ENCODE peak calls at places on chromosomes 16 and 17, in five cellular contexts. I is colonic mucosa; Q is A549; A is left ventricle myocardium inferior; V is effector memory CD4-positive, alpha-beta T cell. D is an unnamed sample. For H3K4me1, the result is how much of the 10 kb centered on the place peaks cover.

GRCh38 chr17:78829477-78829876 is 11.1 kb downstream of the USP36 start:
- DNase-seq in V (no peak), A (no peak), Q (no peak), I (no peak), D (no peak)

GRCh38 chr17:21453144-21453982 is 77.2 kb downstream of the KCNJ12 start:
- DNase-seq in I (no peak), V (no peak), A (no peak), Q (no peak), D (no peak)

GRCh38 chr16:67268136-67268579 is 11.2 kb upstream of the PLEKHG4 start:
- DNase-seq in V (no peak), Q (peak), I (no peak), A (peak), D (peak)

GRCh38 chr17:50954641-50955121 is 88.5 kb upstream of the TOB1 start:
- DNase-seq in Q (no peak), V (no peak), A (no peak), I (no peak), D (no peak)

GRCh38 chr17:76296186-76296585 is 11.9 kb downstream of the QRICH2 start:
- DNase-seq in Q (no peak), A (no peak), I (no peak), V (no peak), D (no peak)

GRCh38 chr16:71923941-71924690 is 28.8 kb downstream of the IST1 start:
- DNase-seq in Q (no peak), A (no peak), V (no peak), I (no peak), D (no peak)

GRCh38 chr16:3215601-3216262 is 19.2 kb downstream of the ZNF200 start:
- DNase-seq in A (no peak), V (no peak), I (no peak), Q (no peak), D (no peak)

GRCh38 chr17:78120971-78121800 is 7.4 kb downstream of the TMC6 start:
- DNase-seq in Q (no peak), I (no peak), A (no peak), V (no peak), D (peak)

GRCh38 chr16:2462031-2462866 is 2.3 kb downstream of the TEDC2 start:
- DNase-seq in V (no peak), I (no peak), Q (no peak), A (no peak), D (no peak)

GRCh38 chr16:28264656-28265055 is 27.7 kb upstream of the SBK1 start:
- DNase-seq in I (peak), Q (peak), V (no peak), A (no peak), D (no peak)

GRCh38 chr17:49681336-49681735 is 3.4 kb upstream of the SPOP start:
- DNase-seq in V (no peak), Q (no peak), I (no peak), A (no peak), D (no peak)

GRCh38 chr16:81487301-81487720 is 42.7 kb downstream of the CMIP start:
- DNase-seq in Q (no peak), I (no peak), V (no peak), A (no peak), D (no peak)

GRCh38 chr17:37818689-37819088 is 73.8 kb upstream of the HNF1B start:
- DNase-seq in Q (peak), A (no peak), I (peak), V (no peak), D (no peak)

GRCh38 chr17:21513012-21513570 is 136.9 kb downstream of the KCNJ12 start:
- DNase-seq in V (peak), A (peak), Q (peak), I (peak), D (peak)

GRCh38 chr16:49442805-49443204 is 69.2 kb downstream of the C16orf78 start:
- DNase-seq in A (no peak), Q (no peak), I (no peak), V (no peak), D (no peak)

GRCh38 chr16:80084614-80085013 is 456.2 kb upstream of the DYNLRB2 start:
- DNase-seq in Q (peak), I (peak), A (peak), V (no peak), D (peak)

GRCh38 chr17:52049051-52049450 is 109.5 kb downstream of the CA10 start:
- DNase-seq in I (no peak), Q (no peak), V (no peak), A (no peak), D (no peak)

GRCh38 chr16:69937465-69937951 is 13.6 kb upstream of the CLEC18A start:
- DNase-seq in Q (peak), A (no peak), I (no peak), V (no peak), D (no peak)

GRCh38 chr16:50667497-50668367 is 13.4 kb downstream of the SNX20 start:
- DNase-seq in I (no peak), A (no peak), Q (no peak), V (no peak), D (no peak)

GRCh38 chr17:16215965-16216316 is 607 bp upstream of the NCOR1 start:
- DNase-seq in V (no peak), A (no peak), I (peak), Q (no peak), D (no peak)

GRCh38 chr16:70430667-70431536 is 8.0 kb downstream of the ST3GAL2 start:
- DNase-seq in Q (no peak), I (no peak), V (peak), A (no peak), D (peak)

GRCh38 chr17:82021728-82022309 is 859 bp downstream of the CENPX start:
- DNase-seq in A (no peak), I (peak), Q (no peak), V (no peak), D (no peak)

GRCh38 chr17:10384175-10384574 is 11.4 kb upstream of the MYH13 start:
- DNase-seq in V (no peak), A (no peak), I (no peak), Q (no peak), D (no peak)

GRCh38 chr17:5706835-5707234 is 122.5 kb upstream of the NLRP1 start:
- DNase-seq in A (peak), Q (peak), V (peak), I (peak), D (peak)

GRCh38 chr16:27969574-27969973 is 93.9 kb downstream of the GSG1L start:
- DNase-seq in A (no peak), Q (no peak), I (no peak), V (no peak), D (no peak)

GRCh38 chr17:56599093-56599492 is 5.6 kb downstream of the NOG start:
- DNase-seq in A (no peak), I (no peak), Q (no peak), V (no peak), D (no peak)

GRCh38 chr17:56185905-56186783 is 32.9 kb downstream of the ANKFN1 start:
- DNase-seq in Q (no peak), A (no peak), I (no peak), V (no peak), D (no peak)

GRCh38 chr17:56935461-56935860 is 21.6 kb upstream of the TRIM25 start:
- DNase-seq in A (no peak), Q (no peak), I (no peak), V (no peak), D (no peak)

GRCh38 chr17:6936370-6937028 is 59.4 kb upstream of the ALOX12 start:
- DNase-seq in V (no peak), I (peak), Q (no peak), A (no peak), D (no peak)

GRCh38 chr16:81445926-81446317 is 1.3 kb downstream of the CMIP start:
- DNase-seq in V (no peak), Q (no peak), A (no peak), I (peak), D (no peak)

GRCh38 chr16:68273459-68273858 is 9.1 kb downstream of the SLC7A6 start:
- DNase-seq in V (no peak), I (no peak), Q (no peak), A (no peak), D (no peak)

GRCh38 chr16:68275611-68276191 is 11.4 kb downstream of the SLC7A6 start:
- DNase-seq in A (no peak), Q (no peak), I (no peak), V (peak), D (no peak)

GRCh38 chr16:68276223-68276622 is 11.9 kb downstream of the SLC7A6 start:
- DNase-seq in A (no peak), Q (no peak), V (no peak), I (no peak), D (no peak)

GRCh38 chr16:68273896-68274295 is 9.6 kb downstream of the SLC7A6 start:
- DNase-seq in A (no peak), Q (no peak), I (no peak), V (no peak), D (no peak)

DNA sequence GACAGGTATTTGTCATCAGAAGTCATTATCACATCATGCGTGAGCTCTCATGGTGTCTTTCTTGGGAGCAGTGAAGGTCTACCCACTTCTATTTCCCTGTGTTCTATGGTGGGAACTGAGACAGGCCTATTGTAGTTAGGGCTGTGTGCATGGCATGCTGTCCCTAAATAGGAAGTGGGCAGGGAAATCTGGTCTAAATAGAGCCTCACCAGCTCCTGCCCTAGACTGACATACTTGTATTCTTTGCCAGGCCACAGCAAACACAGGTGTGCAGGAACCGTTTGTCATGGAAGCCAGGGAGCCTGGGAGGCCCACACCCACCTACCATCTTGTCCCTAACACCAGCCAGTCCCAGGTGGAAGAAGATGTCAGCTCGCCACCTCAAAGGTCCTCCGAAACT is 10.1 kb downstream of the SLC7A6 start:
- DNase-seq in A (no peak), I (no peak), V (no peak), Q (no peak), D (no peak)
- H3K4me3 ChIP-seq in A (peak), I (no peak), V (no peak), Q (no peak), D (no peak)

GRCh38 chr16:57473176-57473840 is 10.8 kb downstream of the POLR2C start:
- DNase-seq in V (no peak), A (no peak), I (no peak), Q (no peak), D (no peak)

GRCh38 chr16:57476546-57477410 is 9.5 kb downstream of the DOK4 start:
- DNase-seq in V (no peak), A (no peak), Q (no peak), I (no peak), D (no peak)

GRCh38 chr16:57475711-57476339 is 10.5 kb downstream of the DOK4 start:
- DNase-seq in I (no peak), Q (peak), A (no peak), V (peak), D (no peak)

GRCh38 chr16:57473906-57474305 is 11.4 kb downstream of the POLR2C start:
- DNase-seq in A (no peak), V (no peak), Q (no peak), I (no peak), D (no peak)

GRCh38 chr16:57474671-57475661 is 11.3 kb downstream of the DOK4 start:
- DNase-seq in I (no peak), Q (no peak), V (no peak), A (no peak), D (no peak)
- H3K4me1 ChIP-seq in I (under half), Q (half or more), V (under half), A (half or more), D (under half)

GRCh38 chr17:27809555-27809954 is 9.2 kb upstream of the NOS2 start:
- DNase-seq in V (no peak), A (no peak), Q (no peak), I (no peak), D (no peak)

GRCh38 chr17:27808629-27809028 is 8.3 kb upstream of the NOS2 start:
- DNase-seq in V (no peak), I (no peak), A (no peak), Q (no peak), D (no peak)

GRCh38 chr17:27810211-27810901 is 10.0 kb upstream of the NOS2 start:
- DNase-seq in V (no peak), A (no peak), I (no peak), Q (no peak), D (no peak)

GRCh38 chr17:27805520-27806146 is 5.3 kb upstream of the NOS2 start:
- DNase-seq in A (peak), Q (peak), V (peak), I (peak), D (peak)

DNA sequence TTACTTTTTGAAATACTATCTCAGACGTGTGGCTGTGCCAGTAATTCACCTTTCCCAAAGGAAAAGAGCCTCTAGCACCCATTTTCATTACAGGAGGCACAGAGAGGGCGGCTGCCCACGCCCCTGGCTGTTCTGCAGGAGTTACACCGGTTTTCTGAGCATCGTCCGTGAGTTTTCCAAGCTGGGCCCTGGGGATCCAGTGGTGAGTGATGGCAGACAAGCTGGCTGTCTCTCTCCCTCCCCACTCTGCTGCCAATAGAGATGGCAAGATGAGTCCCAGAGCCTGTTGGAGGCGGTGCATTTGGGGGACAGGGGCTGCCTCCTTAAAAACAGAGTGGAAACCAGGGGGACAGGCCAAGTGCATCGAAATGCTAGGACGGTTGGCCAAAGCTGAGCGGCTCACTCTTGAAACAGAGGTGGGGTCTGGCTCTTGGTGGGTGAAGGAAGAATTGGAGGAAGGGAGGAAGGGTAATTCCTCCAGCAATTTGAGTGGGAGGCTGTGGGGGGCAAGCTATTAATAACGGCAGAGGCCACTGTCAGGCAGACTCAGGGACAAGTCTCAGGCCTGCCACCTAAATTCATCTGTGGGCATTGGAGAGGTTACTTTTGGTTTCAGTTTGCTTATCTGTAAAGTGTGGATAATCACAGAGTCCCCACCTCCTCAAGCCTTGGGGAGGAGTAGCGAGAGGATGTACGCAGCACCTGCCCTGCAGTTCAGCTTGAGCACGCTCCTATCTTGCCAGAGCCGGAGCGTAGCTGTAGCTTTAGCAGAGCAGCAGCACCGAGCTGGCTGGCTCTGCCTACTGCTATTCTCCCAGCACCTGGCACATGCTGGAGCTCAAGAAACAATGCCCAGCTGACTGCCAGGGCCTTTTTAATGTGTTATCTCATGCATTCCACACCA is 7.5 kb upstream of the NOS2 start:
- DNase-seq in I (peak), Q (no peak), A (no peak), V (peak), D (no peak)
- H3K4me3 ChIP-seq in I (peak), Q (no peak), A (peak), V (peak), D (no peak)

GRCh38 chr17:36209575-36209974 is 1.3 kb upstream of the CCL4L2 start:
- DNase-seq in I (no peak), A (no peak), V (no peak), Q (no peak), D (no peak)
- H3K4me1 ChIP-seq in I (under half), A (under half), V (under half), Q (under half), D (under half)

GRCh38 chr16:965487-965886 is 5.3 kb downstream of the LMF1 start:
- DNase-seq in V (no peak), I (no peak), A (no peak), Q (no peak), D (no peak)
- H3K4me3 ChIP-seq in V (no peak), I (no peak), A (no peak), Q (no peak), D (no peak)